ENCODE peak calls at places on chromosome 19, in seven cellular contexts. One of them, this sample, is unnamed. For H3K9me3, the result is how much of the 10 kb centered on the place peaks cover.

GRCh38 chr19:4620675-4621074 is 18.6 kb upstream of the TNFAIP8L1 start:
- DNase-seq in pancreas: no peak
- DNase-seq in aorta: no peak
- DNase-seq in uterus: no peak
- DNase-seq in colonic mucosa: no peak
- DNase-seq in fibroblast of lung: no peak
- DNase-seq in IMR-90: no peak
- DNase-seq in this sample: no peak

GRCh38 chr19:45250216-45250831 is 747 bp upstream of the MARK4 start:
- DNase-seq in IMR-90: no peak
- DNase-seq in colonic mucosa: no peak
- DNase-seq in aorta: no peak
- DNase-seq in uterus: no peak
- DNase-seq in fibroblast of lung: no peak
- DNase-seq in pancreas: no peak
- DNase-seq in this sample: no peak

GRCh38 chr19:46289724-46290619 is 6.9 kb upstream of the HIF3A start:
- DNase-seq in colonic mucosa: no peak
- DNase-seq in aorta: no peak
- DNase-seq in IMR-90: no peak
- DNase-seq in fibroblast of lung: no peak
- DNase-seq in pancreas: no peak
- DNase-seq in uterus: no peak
- DNase-seq in this sample: no peak

GRCh38 chr19:45558399-45558878 is 26.2 kb downstream of the OPA3 start:
- DNase-seq in fibroblast of lung: peak
- DNase-seq in IMR-90: peak
- DNase-seq in colonic mucosa: peak
- DNase-seq in aorta: no peak
- DNase-seq in uterus: no peak
- DNase-seq in pancreas: peak
- DNase-seq in this sample: no peak

GRCh38 chr19:4414144-4414799 is 11.8 kb downstream of the CHAF1A start:
- DNase-seq in pancreas: no peak
- DNase-seq in fibroblast of lung: peak
- DNase-seq in IMR-90: peak
- DNase-seq in uterus: no peak
- DNase-seq in colonic mucosa: no peak
- DNase-seq in aorta: no peak
- DNase-seq in this sample: no peak

GRCh38 chr19:46659151-46660007 is 1.6 kb downstream of the DACT3 start:
- DNase-seq in fibroblast of lung: no peak
- DNase-seq in pancreas: peak
- DNase-seq in IMR-90: no peak
- DNase-seq in colonic mucosa: peak
- DNase-seq in aorta: peak
- DNase-seq in uterus: peak
- DNase-seq in this sample: peak

GRCh38 chr19:45768644-45769053 is 403 bp downstream of the SIX5 start:
- DNase-seq in aorta: peak
- DNase-seq in colonic mucosa: no peak
- DNase-seq in fibroblast of lung: peak
- DNase-seq in IMR-90: peak
- DNase-seq in uterus: no peak
- DNase-seq in pancreas: no peak
- DNase-seq in this sample: no peak

GRCh38 chr19:27828781-27829275 is 1384.1 kb downstream of the UQCRFS1 start:
- DNase-seq in IMR-90: no peak
- DNase-seq in fibroblast of lung: no peak
- DNase-seq in pancreas: no peak
- DNase-seq in colonic mucosa: no peak
- DNase-seq in aorta: no peak
- DNase-seq in uterus: no peak
- DNase-seq in this sample: no peak

GRCh38 chr19:54684537-54684936 is 21.8 kb downstream of the LILRB4 start:
- DNase-seq in fibroblast of lung: no peak
- DNase-seq in IMR-90: no peak
- DNase-seq in pancreas: no peak
- DNase-seq in aorta: no peak
- DNase-seq in colonic mucosa: no peak
- DNase-seq in uterus: no peak
- DNase-seq in this sample: no peak

GRCh38 chr19:4971424-4971793 is 2.5 kb downstream of the KDM4B start:
- DNase-seq in colonic mucosa: peak
- DNase-seq in fibroblast of lung: no peak
- DNase-seq in IMR-90: no peak
- DNase-seq in aorta: peak
- DNase-seq in uterus: no peak
- DNase-seq in pancreas: no peak
- DNase-seq in this sample: peak

GRCh38 chr19:31979362-31979761 is 366.0 kb upstream of the ZNF507 start:
- DNase-seq in pancreas: no peak
- DNase-seq in IMR-90: no peak
- DNase-seq in fibroblast of lung: no peak
- DNase-seq in uterus: no peak
- DNase-seq in aorta: no peak
- DNase-seq in colonic mucosa: no peak
- DNase-seq in this sample: no peak

GRCh38 chr19:10112037-10112751 is 701 bp downstream of the P2RY11 start:
- DNase-seq in pancreas: no peak
- DNase-seq in uterus: no peak
- DNase-seq in aorta: no peak
- DNase-seq in IMR-90: no peak
- DNase-seq in fibroblast of lung: no peak
- DNase-seq in colonic mucosa: no peak
- DNase-seq in this sample: no peak

GRCh38 chr19:32497386-32497785 is 83.6 kb upstream of the PDCD5 start:
- DNase-seq in IMR-90: no peak
- DNase-seq in aorta: no peak
- DNase-seq in pancreas: no peak
- DNase-seq in uterus: no peak
- DNase-seq in colonic mucosa: no peak
- DNase-seq in fibroblast of lung: no peak
- DNase-seq in this sample: no peak

GRCh38 chr19:39208175-39208795 is 4.2 kb upstream of the SYCN start:
- DNase-seq in fibroblast of lung: no peak
- DNase-seq in uterus: no peak
- DNase-seq in aorta: no peak
- DNase-seq in IMR-90: no peak
- DNase-seq in pancreas: peak
- DNase-seq in colonic mucosa: no peak
- DNase-seq in this sample: no peak

GRCh38 chr19:29749450-29749849 is 34.4 kb upstream of the C19orf12 start:
- DNase-seq in pancreas: no peak
- DNase-seq in colonic mucosa: no peak
- DNase-seq in IMR-90: no peak
- DNase-seq in aorta: no peak
- DNase-seq in uterus: no peak
- DNase-seq in fibroblast of lung: no peak
- DNase-seq in this sample: no peak

GRCh38 chr19:18543814-18544475 is 572 bp upstream of the FKBP8 start:
- DNase-seq in IMR-90: peak
- DNase-seq in colonic mucosa: peak
- DNase-seq in pancreas: no peak
- DNase-seq in aorta: no peak
- DNase-seq in fibroblast of lung: peak
- DNase-seq in uterus: peak
- DNase-seq in this sample: no peak

GRCh38 chr19:28961772-28962500 is 251.0 kb downstream of the UQCRFS1 start:
- DNase-seq in aorta: no peak
- DNase-seq in uterus: no peak
- DNase-seq in IMR-90: peak
- DNase-seq in colonic mucosa: no peak
- DNase-seq in fibroblast of lung: peak
- DNase-seq in pancreas: no peak
- DNase-seq in this sample: no peak

GRCh38 chr19:48401277-48401676 is 7.8 kb downstream of the GRIN2D start:
- DNase-seq in uterus: no peak
- DNase-seq in IMR-90: no peak
- DNase-seq in pancreas: no peak
- DNase-seq in aorta: no peak
- DNase-seq in colonic mucosa: no peak
- DNase-seq in fibroblast of lung: no peak
- DNase-seq in this sample: no peak

GRCh38 chr19:16051254-16052025 is 24.9 kb upstream of the TPM4 start:
- DNase-seq in pancreas: no peak
- DNase-seq in aorta: no peak
- DNase-seq in fibroblast of lung: peak
- DNase-seq in IMR-90: no peak
- DNase-seq in uterus: no peak
- DNase-seq in colonic mucosa: no peak
- DNase-seq in this sample: no peak

GRCh38 chr19:4327252-4327876 is 11.3 kb downstream of the STAP2 start:
- DNase-seq in uterus: peak
- DNase-seq in fibroblast of lung: peak
- DNase-seq in pancreas: peak
- DNase-seq in IMR-90: peak
- DNase-seq in aorta: peak
- DNase-seq in colonic mucosa: peak
- DNase-seq in this sample: peak

GRCh38 chr19:44608391-44608821 is 5.0 kb upstream of the IGSF23 start:
- DNase-seq in uterus: no peak
- DNase-seq in colonic mucosa: peak
- DNase-seq in aorta: no peak
- DNase-seq in pancreas: no peak
- DNase-seq in fibroblast of lung: peak
- DNase-seq in IMR-90: peak
- DNase-seq in this sample: no peak

GRCh38 chr19:8240274-8241229 is 31.4 kb downstream of the CERS4 start:
- DNase-seq in pancreas: peak
- DNase-seq in aorta: peak
- DNase-seq in fibroblast of lung: peak
- DNase-seq in uterus: peak
- DNase-seq in IMR-90: peak
- DNase-seq in colonic mucosa: peak
- DNase-seq in this sample: peak
- H3K27ac ChIP-seq in pancreas: peak
- H3K27ac ChIP-seq in aorta: no peak
- H3K27ac ChIP-seq in fibroblast of lung: no peak
- H3K27ac ChIP-seq in uterus: peak
- H3K27ac ChIP-seq in IMR-90: peak
- H3K27ac ChIP-seq in colonic mucosa: no peak
- H3K27ac ChIP-seq in this sample: no peak

DNA sequence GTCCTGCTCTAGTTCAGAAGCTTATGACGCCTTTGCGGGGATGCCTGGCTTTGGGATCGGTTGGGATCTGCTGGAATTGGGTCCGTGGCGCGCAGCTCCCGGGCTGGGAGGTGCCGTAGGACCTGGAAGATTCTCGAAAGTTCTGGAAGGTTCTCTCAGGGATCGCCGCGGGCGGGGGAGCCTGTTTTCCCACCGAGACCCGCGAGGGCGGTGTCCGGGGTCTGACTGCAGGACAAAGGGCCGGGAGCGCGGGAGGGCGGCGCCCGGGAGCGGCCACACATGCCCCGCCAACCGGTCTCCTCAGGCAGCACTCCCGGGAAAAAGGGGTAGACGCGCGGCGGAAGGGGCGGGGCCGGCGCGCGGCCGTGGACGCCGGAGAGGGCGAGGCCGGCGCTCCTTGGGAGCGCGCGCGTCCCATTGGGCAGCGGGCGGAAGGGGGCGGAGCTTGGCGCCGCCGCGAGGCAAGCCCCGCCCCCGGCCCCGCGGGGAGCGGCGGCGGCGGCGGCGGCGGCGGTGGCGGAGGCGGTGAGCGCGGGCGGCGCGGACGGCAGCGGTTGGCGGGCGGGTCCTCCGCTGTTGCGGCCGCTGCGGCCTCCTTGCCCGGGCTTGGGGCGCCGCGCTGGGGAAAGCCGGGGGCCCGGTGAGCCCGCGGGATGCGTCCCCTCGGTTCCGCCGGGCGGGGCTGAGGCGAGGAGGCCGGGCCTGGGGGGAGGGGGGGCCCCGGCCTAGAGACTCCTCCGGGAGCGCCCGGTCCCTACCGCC is 29.0 kb upstream of the NDUFS7 start:
- DNase-seq in colonic mucosa: peak
- DNase-seq in pancreas: peak
- DNase-seq in fibroblast of lung: peak
- DNase-seq in uterus: peak
- DNase-seq in aorta: peak
- DNase-seq in IMR-90: peak
- DNase-seq in this sample: peak
- H3K4me3 ChIP-seq in colonic mucosa: peak
- H3K4me3 ChIP-seq in pancreas: peak
- H3K4me3 ChIP-seq in fibroblast of lung: peak
- H3K4me3 ChIP-seq in uterus: peak
- H3K4me3 ChIP-seq in aorta: peak
- H3K4me3 ChIP-seq in IMR-90: peak
- H3K4me3 ChIP-seq in this sample: peak

GRCh38 chr19:36501973-36502372 is 12.6 kb upstream of the ZNF566 start:
- DNase-seq in pancreas: no peak
- DNase-seq in fibroblast of lung: no peak
- DNase-seq in aorta: no peak
- DNase-seq in colonic mucosa: no peak
- DNase-seq in uterus: no peak
- DNase-seq in IMR-90: no peak
- DNase-seq in this sample: no peak
- H3K9me3 ChIP-seq in pancreas: under half
- H3K9me3 ChIP-seq in fibroblast of lung: under half
- H3K9me3 ChIP-seq in aorta: under half
- H3K9me3 ChIP-seq in colonic mucosa: under half
- H3K9me3 ChIP-seq in uterus: under half
- H3K9me3 ChIP-seq in IMR-90: under half
- H3K9me3 ChIP-seq in this sample: half or more

GRCh38 chr19:58055483-58055874 is 3.6 kb upstream of the ZNF135 start:
- DNase-seq in fibroblast of lung: no peak
- DNase-seq in IMR-90: no peak
- DNase-seq in uterus: no peak
- DNase-seq in colonic mucosa: no peak
- DNase-seq in aorta: no peak
- DNase-seq in pancreas: no peak
- DNase-seq in this sample: no peak

GRCh38 chr19:58053480-58054156 is 5.5 kb upstream of the ZNF135 start:
- DNase-seq in fibroblast of lung: no peak
- DNase-seq in colonic mucosa: no peak
- DNase-seq in IMR-90: no peak
- DNase-seq in pancreas: no peak
- DNase-seq in aorta: no peak
- DNase-seq in uterus: no peak
- DNase-seq in this sample: no peak

GRCh38 chr19:58056261-58056660 is 2.8 kb upstream of the ZNF135 start:
- DNase-seq in uterus: no peak
- DNase-seq in pancreas: no peak
- DNase-seq in colonic mucosa: no peak
- DNase-seq in IMR-90: no peak
- DNase-seq in aorta: peak
- DNase-seq in fibroblast of lung: no peak
- DNase-seq in this sample: no peak

GRCh38 chr19:58054792-58055482 is 4.1 kb upstream of the ZNF135 start:
- DNase-seq in pancreas: peak
- DNase-seq in IMR-90: peak
- DNase-seq in colonic mucosa: no peak
- DNase-seq in fibroblast of lung: peak
- DNase-seq in uterus: peak
- DNase-seq in aorta: no peak
- DNase-seq in this sample: no peak

DNA sequence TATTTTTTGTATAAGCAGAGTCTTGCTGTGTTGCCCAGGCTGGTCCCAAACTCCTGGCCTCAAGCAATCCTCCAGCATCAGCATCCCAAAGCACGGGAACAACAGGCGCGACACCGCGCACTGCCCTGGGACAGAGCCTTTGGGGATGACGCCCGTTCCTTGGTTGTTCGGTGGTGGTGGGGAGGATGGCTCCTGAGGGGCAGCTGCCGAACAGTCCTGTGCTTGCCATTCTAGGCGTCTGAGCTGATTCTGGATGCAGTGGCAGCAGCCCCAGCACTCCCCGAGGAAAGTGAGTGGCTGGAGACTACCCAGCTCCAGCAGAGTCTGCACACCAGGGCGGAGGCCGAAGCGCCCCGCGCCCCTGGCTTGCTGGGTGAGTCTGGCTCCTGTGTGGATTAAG is 6.8 kb upstream of the ZNF135 start:
- DNase-seq in fibroblast of lung: no peak
- DNase-seq in IMR-90: no peak
- DNase-seq in aorta: no peak
- DNase-seq in uterus: no peak
- DNase-seq in colonic mucosa: no peak
- DNase-seq in pancreas: no peak
- DNase-seq in this sample: no peak
- H3K27ac ChIP-seq in fibroblast of lung: no peak
- H3K27ac ChIP-seq in IMR-90: no peak
- H3K27ac ChIP-seq in aorta: no peak
- H3K27ac ChIP-seq in uterus: no peak
- H3K27ac ChIP-seq in colonic mucosa: no peak
- H3K27ac ChIP-seq in pancreas: no peak
- H3K27ac ChIP-seq in this sample: no peak